ENCODE peak calls at places on chromosomes 11 and 22, in four cellular contexts. W is Right ventricle myocardium superior; I is activated T-cell treated with anti-CD3 and anti-CD28 coated beads, Interleukin-2, amount 50 U/mL, for 72 hours; Z is naive B cell. Q is an unnamed sample.

GRCh38 chr11:122440783-122441701 is 214.5 kb upstream of the UBASH3B start:
- ATAC-seq in Z (no peak), I (peak), W (peak), Q (no peak)

GRCh38 chr11:76962583-76963416 is 71.4 kb upstream of the B3GNT6 start:
- ATAC-seq in W (no peak), Z (no peak), I (no peak), Q (no peak)

GRCh38 chr11:121300313-121300971 is 7.9 kb downstream of the SC5D start:
- ATAC-seq in Z (no peak), I (no peak), W (peak), Q (no peak)

GRCh38 chr22:44787832-44788231 is 35.5 kb downstream of the ARHGAP8 start:
- ATAC-seq in W (no peak), I (no peak), Z (no peak), Q (no peak)

GRCh38 chr11:22668005-22668796 is 1.8 kb downstream of the GAS2 start:
- ATAC-seq in Z (no peak), W (no peak), I (no peak), Q (no peak)

GRCh38 chr11:46895821-46896220 is 22.5 kb downstream of the LRP4 start:
- ATAC-seq in I (no peak), Z (no peak), W (peak), Q (no peak)

GRCh38 chr11:82782825-82783374 is 49.2 kb upstream of the FAM181B start:
- ATAC-seq in W (no peak), Z (no peak), I (no peak), Q (no peak)

GRCh38 chr11:84819561-84819960 is 807.6 kb downstream of the DLG2 start:
- ATAC-seq in W (peak), Z (no peak), I (no peak), Q (no peak)

GRCh38 chr22:33038131-33038772 is 19.9 kb downstream of the SYN3 start:
- ATAC-seq in W (no peak), Z (no peak), I (no peak), Q (no peak)

GRCh38 chr11:44096360-44097188 is 1.1 kb downstream of the EXT2 start:
- ATAC-seq in Z (no peak), W (peak), I (no peak), Q (peak)

GRCh38 chr11:110989734-110990133 is 255.8 kb upstream of the POU2AF2 start:
- ATAC-seq in Z (no peak), W (peak), I (no peak), Q (no peak)

GRCh38 chr22:42926034-42926433 is 69.0 kb upstream of the ARFGAP3 start:
- ATAC-seq in W (no peak), Z (no peak), I (no peak), Q (no peak)

GRCh38 chr11:19389787-19390303 is 149.1 kb upstream of the E2F8 start:
- ATAC-seq in W (peak), Z (no peak), I (no peak), Q (no peak)

GRCh38 chr11:74024630-74025029 is 15.7 kb upstream of the UCP3 start:
- ATAC-seq in I (peak), W (peak), Z (no peak), Q (peak)

GRCh38 chr11:37988031-37988430 is 1390.0 kb upstream of the RAG2 start:
- ATAC-seq in I (no peak), W (peak), Z (no peak), Q (no peak)

GRCh38 chr11:134516529-134516928 is 104.5 kb upstream of the B3GAT1 start:
- ATAC-seq in I (no peak), Z (no peak), W (no peak), Q (no peak)

GRCh38 chr22:49979587-49980264 is 19.2 kb downstream of the PIM3 start:
- ATAC-seq in W (peak), Z (no peak), I (peak), Q (peak)

GRCh38 chr11:113591122-113591521 is 115.0 kb downstream of the TMPRSS5 start:
- ATAC-seq in I (no peak), Z (no peak), W (no peak), Q (no peak)

GRCh38 chr11:8658210-8658968 is 24.1 kb downstream of the TRIM66 start:
- ATAC-seq in Z (no peak), I (no peak), W (peak), Q (no peak)

GRCh38 chr22:19718255-19719054 is 4.2 kb downstream of the SEPTIN5 start:
- ATAC-seq in I (peak), Z (peak), W (peak), Q (peak)

GRCh38 chr11:6928916-6929315 is 2.7 kb downstream of the ZNF215 start:
- ATAC-seq in I (no peak), Z (no peak), W (no peak), Q (no peak)

GRCh38 chr11:105642870-105643269 is 33.0 kb downstream of the GRIA4 start:
- ATAC-seq in Z (no peak), I (peak), W (no peak), Q (peak)

GRCh38 chr11:82942376-82942775 is 40.8 kb downstream of the DDIAS start:
- ATAC-seq in W (no peak), Z (no peak), I (no peak), Q (no peak)

GRCh38 chr22:35597692-35598395 is 19.3 kb downstream of the MB start:
- ATAC-seq in W (peak), I (no peak), Z (no peak), Q (no peak)

GRCh38 chr11:118003456-118003855 is 17.3 kb downstream of the IL10RA start:
- ATAC-seq in Z (no peak), I (no peak), W (no peak), Q (peak)

GRCh38 chr11:117748771-117749540 is 48.1 kb downstream of the DSCAML1 start:
- ATAC-seq in W (no peak), Z (no peak), I (no peak), Q (no peak)

GRCh38 chr22:35394011-35394312 is 6.0 kb upstream of the MCM5 start:
- ATAC-seq in W (no peak), I (no peak), Z (no peak), Q (no peak)

Q was measured in activated T-helper 17 cell treated with anti-CD3 and anti-CD28 coated beads, Interleukin-2, amount 50 U/mL, for 72 hours.